ENCODE peak calls at places on chromosomes 13 and 19, in eight cellular contexts. E is T-helper 17 cell; P is AG04449; R is stimulated activated naive CD8-positive, alpha-beta T cell treated with anti-CD3 and anti-CD28 coated beads, Interleukin-15, amount 100 ng/mL, for 72 hours; X is iris pigment epithelial cell; I is LoVo; G is tibial nerve; V is Ammon's horn. A is an unnamed sample.
A peak's percentile ranks its signal among the peaks of the same experiment; 100 is the strongest.

GRCh38 chr19:1567848-1568227 is 287 bp downstream of the MEX3D start:
- DNase-seq in E (no peak), P (no peak), R (no peak), X (no peak), I (no peak), G (no peak), V (no peak), A (no peak)

GRCh38 chr19:17806945-17807344 is 12.0 kb downstream of the B3GNT3 start:
- DNase-seq in E (no peak), P (no peak), R (no peak), X (peak; percentile 18), I (no peak), G (no peak), V (no peak), A (no peak)

GRCh38 chr19:639251-640155 is at the start of gene FGF22:
- DNase-seq in E (peak; percentile 91), P (no peak), R (peak; percentile 90), X (peak; percentile 87), I (peak; percentile 89), G (peak; percentile 91), V (peak; percentile 91), A (peak; percentile 97)

GRCh38 chr19:55058781-55059610 is 4.0 kb downstream of the RDH13 start:
- DNase-seq in E (no peak), P (no peak), R (no peak), X (no peak), I (no peak), G (no peak), V (no peak), A (no peak)

GRCh38 chr19:30691767-30692516 is 319.8 kb downstream of the ZNF536 start:
- DNase-seq in E (no peak), P (no peak), R (no peak), X (no peak), I (no peak), G (peak; percentile 34), V (peak; percentile 63), A (no peak)

GRCh38 chr19:43476606-43477005 is 11.2 kb upstream of the LYPD3 start:
- DNase-seq in E (no peak), P (peak; percentile 51), R (no peak), X (peak; percentile 52), I (no peak), G (no peak), V (no peak), A (no peak)

GRCh38 chr13:113875429-113875815 is 11.5 kb upstream of the GAS6 start:
- DNase-seq in E (no peak), P (no peak), R (no peak), X (no peak), I (no peak), G (no peak), V (peak; percentile 1), A (no peak)

GRCh38 chr19:32519023-32519422 is 62.0 kb upstream of the PDCD5 start:
- DNase-seq in E (no peak), P (no peak), R (no peak), X (no peak), I (no peak), G (no peak), V (peak; percentile 16), A (no peak)

GRCh38 chr13:53068841-53069520 is 40.4 kb downstream of the OLFM4 start:
- DNase-seq in E (no peak), P (no peak), R (no peak), X (no peak), I (no peak), G (no peak), V (peak; percentile 70), A (no peak)

GRCh38 chr13:44508562-44509062 is 67.5 kb downstream of the TSC22D1 start:
- DNase-seq in E (no peak), P (no peak), R (no peak), X (no peak), I (no peak), G (no peak), V (no peak), A (no peak)

GRCh38 chr13:103952183-103952582 is 886.0 kb upstream of the SLC10A2 start:
- DNase-seq in E (no peak), P (no peak), R (no peak), X (no peak), I (no peak), G (no peak), V (no peak), A (no peak)

GRCh38 chr19:46571495-46571894 is 29.6 kb upstream of the CALM3 start:
- DNase-seq in E (no peak), P (no peak), R (no peak), X (peak; percentile 14), I (peak; percentile 47), G (no peak), V (no peak), A (no peak)

GRCh38 chr19:47107953-47108746 is 5.4 kb downstream of the ZC3H4 start:
- DNase-seq in E (no peak), P (no peak), R (no peak), X (peak; percentile 46), I (no peak), G (no peak), V (no peak), A (no peak)

GRCh38 chr19:48806518-48806817 is 4.4 kb downstream of the BCAT2 start:
- DNase-seq in E (no peak), P (no peak), R (peak; percentile 31), X (peak; percentile 48), I (no peak), G (no peak), V (no peak), A (no peak)

GRCh38 chr19:2560369-2560768 is 84.4 kb downstream of the GADD45B start:
- DNase-seq in E (no peak), P (no peak), R (no peak), X (no peak), I (no peak), G (no peak), V (no peak), A (no peak)

GRCh38 chr13:74136089-74136658 is 2.0 kb upstream of the KLF12 start:
- DNase-seq in E (peak; percentile 21), P (no peak), R (peak; percentile 15), X (peak; percentile 74), I (no peak), G (peak; percentile 27), V (peak; percentile 24), A (no peak)

GRCh38 chr19:45376045-45376724 is 5.8 kb upstream of the ERCC2 start:
- DNase-seq in E (no peak), P (peak; percentile 86), R (no peak), X (peak; percentile 98), I (peak; percentile 71), G (peak; percentile 51), V (no peak), A (peak; percentile 93)

GRCh38 chr13:41746259-41746658 is 214.7 kb downstream of the VWA8 start:
- DNase-seq in E (no peak), P (peak; percentile 54), R (no peak), X (peak; percentile 75), I (peak; percentile 10), G (no peak), V (no peak), A (no peak)

GRCh38 chr13:39415003-39415402 is 188.0 kb downstream of the LHFPL6 start:
- DNase-seq in E (no peak), P (no peak), R (no peak), X (peak; percentile 18), I (no peak), G (peak; percentile 37), V (no peak), A (peak; percentile 32)

GRCh38 chr19:43762814-43763213 is 8.1 kb upstream of the SMG9 start:
- DNase-seq in E (no peak), P (no peak), R (no peak), X (no peak), I (no peak), G (no peak), V (no peak), A (no peak)

GRCh38 chr19:31249217-31249616 is 100.0 kb downstream of the TSHZ3 start:
- DNase-seq in E (no peak), P (no peak), R (no peak), X (no peak), I (no peak), G (no peak), V (no peak), A (no peak)

GRCh38 chr13:41244555-41244954 is 18.8 kb downstream of the MTRF1 start:
- DNase-seq in E (no peak), P (no peak), R (no peak), X (peak; percentile 61), I (no peak), G (no peak), V (no peak), A (no peak)

GRCh38 chr13:109199280-109199679 is 569.9 kb downstream of the MYO16 start:
- DNase-seq in E (no peak), P (no peak), R (no peak), X (no peak), I (no peak), G (no peak), V (no peak), A (no peak)

A was measured in breast epithelium.